ENCODE peak calls at places on chromosomes 4 and X, in seven cellular contexts. One of them, this sample, is unnamed.

GRCh38 chrX:15930585-15930984 is 76.0 kb upstream of the AP1S2 start:
- DNase-seq in upper lobe of right lung: no peak
- DNase-seq in PC-3: peak; percentile 66
- DNase-seq in endodermal cell: no peak
- DNase-seq in sigmoid colon: no peak
- DNase-seq in fibroblast of lung: peak; percentile 57
- DNase-seq in ascending aorta: no peak
- DNase-seq in this sample: peak; percentile 50

GRCh38 chrX:47148946-47149345 is 3.9 kb downstream of the RBM10 start:
- DNase-seq in upper lobe of right lung: no peak
- DNase-seq in PC-3: peak; percentile 40
- DNase-seq in endodermal cell: no peak
- DNase-seq in sigmoid colon: no peak
- DNase-seq in fibroblast of lung: no peak
- DNase-seq in ascending aorta: no peak
- DNase-seq in this sample: no peak

GRCh38 chrX:85503258-85504158 is 124.0 kb upstream of the POF1B start:
- DNase-seq in upper lobe of right lung: no peak
- DNase-seq in PC-3: no peak
- DNase-seq in endodermal cell: no peak
- DNase-seq in sigmoid colon: no peak
- DNase-seq in fibroblast of lung: no peak
- DNase-seq in ascending aorta: no peak
- DNase-seq in this sample: no peak

GRCh38 chr4:78775278-78776030 is 696 bp upstream of the BMP2K start:
- DNase-seq in upper lobe of right lung: peak; percentile 95
- DNase-seq in PC-3: peak; percentile 65
- DNase-seq in endodermal cell: peak; percentile 95
- DNase-seq in sigmoid colon: peak; percentile 94
- DNase-seq in fibroblast of lung: peak; percentile 84
- DNase-seq in ascending aorta: peak; percentile 95
- DNase-seq in this sample: peak; percentile 93

GRCh38 chrX:71909956-71910355 is 689 bp upstream of the NHSL2 start:
- DNase-seq in upper lobe of right lung: no peak
- DNase-seq in PC-3: no peak
- DNase-seq in endodermal cell: peak; percentile 85
- DNase-seq in sigmoid colon: peak; percentile 79
- DNase-seq in fibroblast of lung: no peak
- DNase-seq in ascending aorta: no peak
- DNase-seq in this sample: peak; percentile 12

GRCh38 chr4:107719211-107719926 is 665 bp downstream of the PAPSS1 start:
- DNase-seq in upper lobe of right lung: no peak
- DNase-seq in PC-3: peak; percentile 46
- DNase-seq in endodermal cell: peak; percentile 86
- DNase-seq in sigmoid colon: peak; percentile 70
- DNase-seq in fibroblast of lung: peak; percentile 19
- DNase-seq in ascending aorta: no peak
- DNase-seq in this sample: peak; percentile 20

GRCh38 chrX:1264556-1264955 is 4.1 kb upstream of the CSF2RA start:
- DNase-seq in upper lobe of right lung: no peak
- DNase-seq in PC-3: peak; percentile 53
- DNase-seq in endodermal cell: no peak
- DNase-seq in sigmoid colon: no peak
- DNase-seq in fibroblast of lung: no peak
- DNase-seq in ascending aorta: no peak
- DNase-seq in this sample: no peak

GRCh38 chrX:153882086-153882498 is 3.9 kb downstream of the L1CAM start:
- DNase-seq in upper lobe of right lung: no peak
- DNase-seq in PC-3: no peak
- DNase-seq in endodermal cell: peak; percentile 47
- DNase-seq in sigmoid colon: peak; percentile 77
- DNase-seq in fibroblast of lung: no peak
- DNase-seq in ascending aorta: no peak
- DNase-seq in this sample: peak; percentile 4

GRCh38 chr4:181168406-181168805 is 1074.8 kb upstream of the TENM3 start:
- DNase-seq in upper lobe of right lung: no peak
- DNase-seq in PC-3: no peak
- DNase-seq in endodermal cell: no peak
- DNase-seq in sigmoid colon: no peak
- DNase-seq in fibroblast of lung: no peak
- DNase-seq in ascending aorta: no peak
- DNase-seq in this sample: no peak

GRCh38 chrX:31670245-31670644 is 598.4 kb upstream of the FTHL17 start:
- DNase-seq in upper lobe of right lung: no peak
- DNase-seq in PC-3: no peak
- DNase-seq in endodermal cell: no peak
- DNase-seq in sigmoid colon: no peak
- DNase-seq in fibroblast of lung: no peak
- DNase-seq in ascending aorta: no peak
- DNase-seq in this sample: no peak

GRCh38 chrX:23610491-23610890 is 56.8 kb upstream of the PRDX4 start:
- DNase-seq in upper lobe of right lung: no peak
- DNase-seq in PC-3: peak; percentile 2
- DNase-seq in endodermal cell: no peak
- DNase-seq in sigmoid colon: no peak
- DNase-seq in fibroblast of lung: no peak
- DNase-seq in ascending aorta: no peak
- DNase-seq in this sample: peak; percentile 6

GRCh38 chr4:152277333-152277732 is 258.6 kb downstream of the FBXW7 start:
- DNase-seq in upper lobe of right lung: no peak
- DNase-seq in PC-3: no peak
- DNase-seq in endodermal cell: no peak
- DNase-seq in sigmoid colon: no peak
- DNase-seq in fibroblast of lung: no peak
- DNase-seq in ascending aorta: no peak
- DNase-seq in this sample: no peak

GRCh38 chrX:77118686-77119085 is 328.5 kb upstream of the FGF16 start:
- DNase-seq in upper lobe of right lung: no peak
- DNase-seq in PC-3: no peak
- DNase-seq in endodermal cell: no peak
- DNase-seq in sigmoid colon: no peak
- DNase-seq in fibroblast of lung: no peak
- DNase-seq in ascending aorta: no peak
- DNase-seq in this sample: no peak

GRCh38 chr4:139838811-139839210 is 173.2 kb downstream of the MGST2 start:
- DNase-seq in upper lobe of right lung: no peak
- DNase-seq in PC-3: no peak
- DNase-seq in endodermal cell: no peak
- DNase-seq in sigmoid colon: no peak
- DNase-seq in fibroblast of lung: no peak
- DNase-seq in ascending aorta: no peak
- DNase-seq in this sample: peak; percentile 45

GRCh38 chrX:3443186-3443585 is 96.7 kb upstream of the MXRA5 start:
- DNase-seq in upper lobe of right lung: no peak
- DNase-seq in PC-3: no peak
- DNase-seq in endodermal cell: no peak
- DNase-seq in sigmoid colon: no peak
- DNase-seq in fibroblast of lung: no peak
- DNase-seq in ascending aorta: no peak
- DNase-seq in this sample: no peak

GRCh38 chrX:153380691-153381090 is 20.5 kb downstream of the PNMA6E start:
- DNase-seq in upper lobe of right lung: no peak
- DNase-seq in PC-3: no peak
- DNase-seq in endodermal cell: no peak
- DNase-seq in sigmoid colon: no peak
- DNase-seq in fibroblast of lung: no peak
- DNase-seq in ascending aorta: no peak
- DNase-seq in this sample: no peak

GRCh38 chrX:72394518-72395163 is 88.9 kb upstream of the CITED1 start:
- DNase-seq in upper lobe of right lung: no peak
- DNase-seq in PC-3: peak; percentile 18
- DNase-seq in endodermal cell: no peak
- DNase-seq in sigmoid colon: no peak
- DNase-seq in fibroblast of lung: peak; percentile 63
- DNase-seq in ascending aorta: no peak
- DNase-seq in this sample: peak; percentile 16

GRCh38 chr4:113637823-113638691 is 123.5 kb downstream of the CAMK2D start:
- DNase-seq in upper lobe of right lung: no peak
- DNase-seq in PC-3: no peak
- DNase-seq in endodermal cell: no peak
- DNase-seq in sigmoid colon: no peak
- DNase-seq in fibroblast of lung: no peak
- DNase-seq in ascending aorta: no peak
- DNase-seq in this sample: no peak

GRCh38 chr4:116358633-116359222 is 726.6 kb downstream of the TRAM1L1 start:
- DNase-seq in upper lobe of right lung: no peak
- DNase-seq in PC-3: peak; percentile 94
- DNase-seq in endodermal cell: peak; percentile 94
- DNase-seq in sigmoid colon: no peak
- DNase-seq in fibroblast of lung: peak; percentile 72
- DNase-seq in ascending aorta: no peak
- DNase-seq in this sample: peak; percentile 20
- TF ChIP-seq CTCF in upper lobe of right lung: peak; percentile 65
- TF ChIP-seq CTCF in PC-3: peak; percentile 66
- TF ChIP-seq CTCF in endodermal cell: peak; percentile 81
- TF ChIP-seq CTCF in sigmoid colon: peak; percentile 20
- TF ChIP-seq CTCF in fibroblast of lung: no peak
- TF ChIP-seq CTCF in ascending aorta: no peak
- TF ChIP-seq CTCF in this sample: peak; percentile 34

GRCh38 chr4:143405197-143405730 is 68.6 kb downstream of the GAB1 start:
- DNase-seq in upper lobe of right lung: no peak
- DNase-seq in PC-3: no peak
- DNase-seq in endodermal cell: no peak
- DNase-seq in sigmoid colon: no peak
- DNase-seq in fibroblast of lung: no peak
- DNase-seq in ascending aorta: no peak
- DNase-seq in this sample: no peak
- H3K4me3 ChIP-seq in upper lobe of right lung: no peak overlapping the region
- H3K4me3 ChIP-seq in PC-3: no peak overlapping the region
- H3K4me3 ChIP-seq in endodermal cell: no peak overlapping the region
- H3K4me3 ChIP-seq in sigmoid colon: no peak overlapping the region
- H3K4me3 ChIP-seq in fibroblast of lung: no peak overlapping the region
- H3K4me3 ChIP-seq in ascending aorta: no peak overlapping the region
- H3K4me3 ChIP-seq in this sample: no peak overlapping the region

DNA sequence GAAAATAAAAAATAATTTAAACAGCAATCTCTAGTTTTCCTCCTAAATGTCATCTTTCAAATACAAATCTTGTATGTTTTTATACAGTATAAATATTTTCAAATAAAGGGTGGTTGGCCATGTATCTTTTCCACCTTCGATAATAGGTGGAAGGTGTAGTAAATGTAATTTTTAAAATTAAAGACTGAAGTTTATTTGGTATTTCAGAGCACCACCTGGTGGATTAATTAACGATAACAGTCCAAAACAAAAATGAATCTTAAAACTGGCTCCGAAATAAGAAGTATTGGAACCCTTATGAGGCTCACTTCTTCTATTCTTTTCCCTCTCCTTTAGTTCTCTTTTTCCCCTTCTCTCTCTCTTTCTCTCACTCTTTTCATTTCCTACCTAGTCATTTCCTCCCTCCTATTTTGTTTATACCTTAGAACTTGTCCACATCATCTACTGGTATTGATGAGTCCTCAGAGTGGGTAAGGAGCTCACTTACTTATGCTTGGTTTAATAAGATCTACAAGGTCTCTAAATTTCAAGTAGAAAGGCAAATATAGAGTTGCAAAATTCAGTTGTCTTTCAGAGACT is 82.9 kb upstream of the EXOC1L start:
- DNase-seq in upper lobe of right lung: no peak
- DNase-seq in PC-3: peak; percentile 64
- DNase-seq in endodermal cell: no peak
- DNase-seq in sigmoid colon: no peak
- DNase-seq in fibroblast of lung: peak; percentile 19
- DNase-seq in ascending aorta: no peak
- DNase-seq in this sample: peak; percentile 21
- TF ChIP-seq CTCF in upper lobe of right lung: peak; percentile 43
- TF ChIP-seq CTCF in PC-3: peak; percentile 77
- TF ChIP-seq CTCF in endodermal cell: peak; percentile 70
- TF ChIP-seq CTCF in sigmoid colon: no peak
- TF ChIP-seq CTCF in fibroblast of lung: no peak
- TF ChIP-seq CTCF in ascending aorta: peak; percentile 10
- TF ChIP-seq CTCF in this sample: peak; percentile 6

GRCh38 chrX:145792281-145792680 is 25.3 kb upstream of the SLITRK2 start:
- DNase-seq in upper lobe of right lung: no peak
- DNase-seq in PC-3: no peak
- DNase-seq in endodermal cell: no peak
- DNase-seq in sigmoid colon: no peak
- DNase-seq in fibroblast of lung: no peak
- DNase-seq in ascending aorta: no peak
- DNase-seq in this sample: no peak
- H3K4me3 ChIP-seq in upper lobe of right lung: no peak overlapping the region
- H3K4me3 ChIP-seq in PC-3: no peak overlapping the region
- H3K4me3 ChIP-seq in endodermal cell: no peak overlapping the region
- H3K4me3 ChIP-seq in sigmoid colon: no peak overlapping the region
- H3K4me3 ChIP-seq in fibroblast of lung: no peak overlapping the region
- H3K4me3 ChIP-seq in ascending aorta: no peak overlapping the region
- H3K4me3 ChIP-seq in this sample: no peak overlapping the region

DNA sequence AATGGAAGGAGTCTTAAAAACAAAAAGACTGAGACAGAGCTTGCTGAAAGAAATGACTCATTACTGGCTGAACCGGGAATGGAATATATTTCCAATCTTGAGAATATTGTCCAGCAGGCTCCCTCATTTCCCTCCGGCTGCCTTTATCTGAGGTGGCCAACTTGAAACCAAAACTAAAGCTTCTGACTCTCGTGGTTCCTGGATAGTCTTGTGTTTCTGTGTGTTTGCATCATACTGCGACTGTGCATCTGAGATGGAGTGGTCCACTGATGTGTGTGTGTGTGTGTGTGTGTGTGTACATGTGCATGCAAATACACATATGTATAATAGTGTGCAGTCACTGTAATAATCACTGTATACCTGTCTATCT is 145.6 kb upstream of the SCML1 start:
- DNase-seq in upper lobe of right lung: no peak
- DNase-seq in PC-3: peak; percentile 62
- DNase-seq in endodermal cell: no peak
- DNase-seq in sigmoid colon: no peak
- DNase-seq in fibroblast of lung: peak; percentile 90
- DNase-seq in ascending aorta: peak; percentile 69
- DNase-seq in this sample: peak; percentile 32
- TF ChIP-seq CTCF in upper lobe of right lung: no peak
- TF ChIP-seq CTCF in PC-3: no peak
- TF ChIP-seq CTCF in endodermal cell: no peak
- TF ChIP-seq CTCF in sigmoid colon: no peak
- TF ChIP-seq CTCF in fibroblast of lung: no peak
- TF ChIP-seq CTCF in ascending aorta: no peak
- TF ChIP-seq CTCF in this sample: no peak

GRCh38 chr4:2591189-2591588 is 54.7 kb downstream of the FAM193A start:
- DNase-seq in upper lobe of right lung: no peak
- DNase-seq in PC-3: no peak
- DNase-seq in endodermal cell: peak; percentile 84
- DNase-seq in sigmoid colon: no peak
- DNase-seq in fibroblast of lung: peak; percentile 32
- DNase-seq in ascending aorta: no peak
- DNase-seq in this sample: no peak

GRCh38 chr4:2593003-2593402 is 56.6 kb downstream of the FAM193A start:
- DNase-seq in upper lobe of right lung: peak; percentile 40
- DNase-seq in PC-3: no peak
- DNase-seq in endodermal cell: no peak
- DNase-seq in sigmoid colon: no peak
- DNase-seq in fibroblast of lung: no peak
- DNase-seq in ascending aorta: no peak
- DNase-seq in this sample: no peak

GRCh38 chr4:2596153-2596552 is 59.7 kb downstream of the FAM193A start:
- DNase-seq in upper lobe of right lung: peak; percentile 47
- DNase-seq in PC-3: no peak
- DNase-seq in endodermal cell: no peak
- DNase-seq in sigmoid colon: no peak
- DNase-seq in fibroblast of lung: no peak
- DNase-seq in ascending aorta: no peak
- DNase-seq in this sample: no peak

GRCh38 chr4:2595436-2595835 is 59.0 kb downstream of the FAM193A start:
- DNase-seq in upper lobe of right lung: peak; percentile 12
- DNase-seq in PC-3: no peak
- DNase-seq in endodermal cell: no peak
- DNase-seq in sigmoid colon: no peak
- DNase-seq in fibroblast of lung: peak; percentile 33
- DNase-seq in ascending aorta: no peak
- DNase-seq in this sample: no peak

GRCh38 chr4:2592572-2592971 is 56.1 kb downstream of the FAM193A start:
- DNase-seq in upper lobe of right lung: peak; percentile 57
- DNase-seq in PC-3: no peak
- DNase-seq in endodermal cell: peak; percentile 79
- DNase-seq in sigmoid colon: no peak
- DNase-seq in fibroblast of lung: no peak
- DNase-seq in ascending aorta: no peak
- DNase-seq in this sample: no peak
- H3K4me3 ChIP-seq in upper lobe of right lung: no peak overlapping the region
- H3K4me3 ChIP-seq in PC-3: no peak overlapping the region
- H3K4me3 ChIP-seq in endodermal cell: no peak overlapping the region
- H3K4me3 ChIP-seq in sigmoid colon: no peak overlapping the region
- H3K4me3 ChIP-seq in fibroblast of lung: no peak overlapping the region
- H3K4me3 ChIP-seq in ascending aorta: no peak overlapping the region
- H3K4me3 ChIP-seq in this sample: no peak overlapping the region